ENCODE peak calls at places on chromosomes 11 and 22, in four cellular contexts. R, O, M and A are unnamed samples.

GRCh38 chr22:46842606-46843005 is 80.2 kb downstream of the TBC1D22A start:
- DNase-seq in M (no peak), O (no peak), R (no peak), A (no peak)

GRCh38 chr22:30116362-30117117 is 36.3 kb downstream of the HORMAD2 start:
- DNase-seq in O (no peak), M (no peak), R (no peak), A (no peak)

GRCh38 chr11:89436071-89436470 is 55.1 kb downstream of the NOX4 start:
- DNase-seq in M (no peak), O (no peak), R (no peak), A (no peak)

GRCh38 chr11:37092487-37092886 is 494.5 kb upstream of the RAG2 start:
- DNase-seq in M (no peak), O (no peak), R (no peak), A (no peak)

GRCh38 chr11:69263736-69264052 is 30.3 kb upstream of the MYEOV start:
- DNase-seq in O (no peak), M (no peak), R (no peak), A (no peak)

GRCh38 chr22:23896523-23897186 is 2.5 kb downstream of the MIF start:
- DNase-seq in R (no peak), M (no peak), O (no peak), A (no peak)

GRCh38 chr22:38734203-38735100 is 21.3 kb downstream of the SUN2 start:
- DNase-seq in O (no peak), R (no peak), M (no peak), A (no peak)

GRCh38 chr11:108807262-108807661 is 142.4 kb downstream of the DDX10 start:
- DNase-seq in O (no peak), R (no peak), M (no peak), A (no peak)

GRCh38 chr11:91158901-91159537 is 936.2 kb upstream of the CHORDC1 start:
- DNase-seq in R (no peak), M (no peak), O (no peak), A (no peak)

GRCh38 chr22:22368516-22368915 is 123.9 kb downstream of the VPREB1 start:
- DNase-seq in M (no peak), R (no peak), O (no peak), A (no peak)

GRCh38 chr22:23575601-23576000 is 4.5 kb downstream of the IGLL1 start:
- DNase-seq in R (no peak), O (no peak), M (no peak), A (no peak)

GRCh38 chr11:122976396-122976733 is 5.3 kb downstream of the BSX start:
- DNase-seq in R (no peak), M (no peak), O (no peak), A (no peak)

GRCh38 chr22:43376765-43377485 is 33.8 kb upstream of the SCUBE1 start:
- DNase-seq in R (no peak), M (no peak), O (peak), A (no peak)

GRCh38 chr11:68077617-68078592 is 39.1 kb downstream of the TCIRG1 start:
- DNase-seq in R (no peak), O (no peak), M (no peak), A (no peak)

GRCh38 chr11:6646040-6646439 is 9.6 kb downstream of the DCHS1 start:
- DNase-seq in R (no peak), O (no peak), M (no peak), A (no peak)

GRCh38 chr11:134949121-134949591 is 537.1 kb upstream of the B3GAT1 start:
- DNase-seq in O (no peak), M (no peak), R (no peak), A (no peak)